ENCODE peak calls at places on chromosomes 3 and 15, in seven cellular contexts. J is IMR-90, V is neuronal stem cell, S is PC-3, Y is HCT116, X is GM23248, D is adipocyte. E is an unnamed sample.

GRCh38 chr3:162112719-162113118 is 616.1 kb downstream of the OTOL1 start:
- DNase-seq in J (no peak), V (no peak), S (no peak), Y (no peak), X (no peak), D (peak; percentile 27), E (no peak)

GRCh38 chr3:64685800-64686445 is 1.9 kb downstream of the ADAMTS9 start:
- DNase-seq in J (peak; percentile 88), V (peak; percentile 94), S (no peak), Y (peak; percentile 35), X (peak; percentile 91), D (peak; percentile 96), E (no peak)

GRCh38 chr15:48059786-48060185 is 61.0 kb upstream of the SLC24A5 start:
- DNase-seq in J (peak; percentile 14), V (no peak), S (no peak), Y (no peak), X (peak; percentile 3), D (peak; percentile 3), E (no peak)

GRCh38 chr3:190606596-190606995 is 92.7 kb downstream of the IL1RAP start:
- DNase-seq in J (no peak), V (no peak), S (no peak), Y (no peak), X (no peak), D (no peak), E (no peak)

GRCh38 chr3:159189994-159190669 is 388.3 kb downstream of the MFSD1 start:
- DNase-seq in J (no peak), V (no peak), S (peak; percentile 48), Y (no peak), X (peak; percentile 77), D (peak; percentile 15), E (no peak)

GRCh38 chr3:143529018-143529478 is 319.2 kb downstream of the SLC9A9 start:
- DNase-seq in J (no peak), V (no peak), S (no peak), Y (no peak), X (peak; percentile 34), D (peak; percentile 71), E (peak; percentile 52)

GRCh38 chr3:58122936-58123700 is 87.7 kb downstream of the DNASE1L3 start:
- DNase-seq in J (no peak), V (no peak), S (no peak), Y (no peak), X (no peak), D (no peak), E (no peak)

GRCh38 chr3:59401924-59402323 is 352.1 kb upstream of the CFAP20DC start:
- DNase-seq in J (no peak), V (no peak), S (no peak), Y (no peak), X (no peak), D (no peak), E (no peak)

GRCh38 chr3:11155341-11156025 is 1.2 kb downstream of the HRH1 start:
- DNase-seq in J (peak; percentile 89), V (peak; percentile 52), S (peak; percentile 85), Y (peak; percentile 47), X (peak; percentile 94), D (peak; percentile 91), E (peak; percentile 65)

GRCh38 chr15:78149805-78150751 is 916 bp downstream of the IDH3A start:
- DNase-seq in J (no peak), V (no peak), S (peak; percentile 38), Y (no peak), X (no peak), D (no peak), E (peak; percentile 76)

GRCh38 chr3:111547645-111548044 is 5.6 kb downstream of the CD96 start:
- DNase-seq in J (no peak), V (no peak), S (no peak), Y (no peak), X (no peak), D (no peak), E (no peak)

GRCh38 chr3:171228228-171228627 is 201.7 kb upstream of the SLC2A2 start:
- DNase-seq in J (no peak), V (no peak), S (no peak), Y (no peak), X (no peak), D (no peak), E (no peak)

GRCh38 chr15:56844892-56845291 is 73.6 kb upstream of the TCF12 start:
- DNase-seq in J (no peak), V (no peak), S (no peak), Y (no peak), X (no peak), D (no peak), E (no peak)
- H3K4me3 ChIP-seq in J (no peak overlapping the region), V (no peak overlapping the region), S (no peak overlapping the region), Y (no peak overlapping the region), X (no peak overlapping the region), D (no peak overlapping the region), E (no peak overlapping the region)

DNA sequence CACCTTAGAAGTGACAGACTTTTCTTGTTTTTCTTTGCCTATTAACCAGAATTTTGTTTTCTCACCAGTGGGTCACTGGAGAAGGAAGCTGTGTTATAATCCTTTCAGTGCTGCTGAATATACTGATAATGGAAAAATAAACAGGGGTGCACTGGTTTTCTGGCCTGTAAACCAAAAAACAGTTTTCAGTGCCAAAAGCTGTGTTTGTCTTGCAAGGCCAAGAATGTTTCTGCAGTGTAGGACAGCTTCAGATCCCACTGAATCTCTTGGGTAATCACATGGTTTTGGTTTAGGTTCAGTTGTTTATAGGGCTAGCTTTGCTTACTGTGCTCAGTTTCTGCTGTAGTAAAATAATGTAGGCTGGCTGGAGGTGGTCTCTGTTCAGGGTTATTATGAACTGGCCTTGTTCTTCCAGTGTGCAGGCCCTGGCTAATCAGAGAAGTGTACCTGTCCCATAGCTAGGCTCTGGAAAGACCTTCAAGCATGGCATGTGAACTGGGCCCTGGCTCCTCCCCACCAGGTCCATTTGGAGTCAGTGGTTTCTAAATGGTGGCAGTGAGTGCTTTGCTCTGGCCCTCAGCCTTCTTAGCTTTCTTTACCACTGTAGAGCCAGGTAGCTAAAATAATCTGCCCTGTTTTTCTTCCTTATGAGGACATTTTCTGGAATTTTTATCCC is 18.7 kb downstream of the PDE8A start:
- DNase-seq in J (peak; percentile 74), V (no peak), S (no peak), Y (no peak), X (no peak), D (peak; percentile 72), E (no peak)
- H3K9ac ChIP-seq in J (no peak overlapping the region), V (no peak overlapping the region), S (no peak overlapping the region), Y (no peak overlapping the region), X (no peak overlapping the region), D (peak overlapping the region; percentile 37), E (no peak overlapping the region)

DNA sequence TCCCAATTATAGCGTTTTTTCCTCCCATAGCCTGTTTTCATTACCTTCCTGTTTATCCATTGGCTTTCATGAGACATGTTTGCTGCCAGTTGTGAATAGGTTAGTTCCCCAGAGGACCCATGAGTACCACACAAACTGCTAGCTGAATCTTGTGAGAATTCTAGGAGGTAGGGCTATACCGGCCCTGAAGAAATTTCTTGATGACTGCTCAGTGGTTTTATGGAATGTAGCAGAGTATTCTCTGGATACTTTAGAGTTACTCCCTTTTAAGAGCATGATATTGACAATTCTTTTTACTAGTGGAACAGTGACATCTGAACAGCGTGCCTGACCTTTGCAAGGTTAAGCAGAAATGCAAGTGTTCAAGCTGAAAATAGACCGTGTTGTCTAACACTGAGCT is 210.4 kb downstream of the MCTP2 start:
- DNase-seq in J (no peak), V (no peak), S (no peak), Y (no peak), X (no peak), D (peak; percentile 4), E (no peak)
- H3K4me3 ChIP-seq in J (no peak overlapping the region), V (no peak overlapping the region), S (no peak overlapping the region), Y (no peak overlapping the region), X (no peak overlapping the region), D (no peak overlapping the region), E (no peak overlapping the region)

GRCh38 chr3:127588675-127589577 is 1.6 kb downstream of the TPRA1 start:
- DNase-seq in J (peak; percentile 72), V (no peak), S (peak; percentile 48), Y (no peak), X (peak; percentile 87), D (peak; percentile 61), E (peak; percentile 62)

GRCh38 chr3:127585813-127586165 is 4.7 kb downstream of the TPRA1 start:
- DNase-seq in J (no peak), V (no peak), S (no peak), Y (no peak), X (peak; percentile 15), D (no peak), E (no peak)

GRCh38 chr3:127589600-127590281 is 792 bp downstream of the TPRA1 start:
- DNase-seq in J (no peak), V (no peak), S (peak; percentile 19), Y (no peak), X (peak; percentile 70), D (peak; percentile 69), E (peak; percentile 61)

GRCh38 chr3:127590282-127590592 is 296 bp downstream of the TPRA1 start:
- DNase-seq in J (no peak), V (no peak), S (no peak), Y (no peak), X (no peak), D (no peak), E (peak; percentile 73)

DNA sequence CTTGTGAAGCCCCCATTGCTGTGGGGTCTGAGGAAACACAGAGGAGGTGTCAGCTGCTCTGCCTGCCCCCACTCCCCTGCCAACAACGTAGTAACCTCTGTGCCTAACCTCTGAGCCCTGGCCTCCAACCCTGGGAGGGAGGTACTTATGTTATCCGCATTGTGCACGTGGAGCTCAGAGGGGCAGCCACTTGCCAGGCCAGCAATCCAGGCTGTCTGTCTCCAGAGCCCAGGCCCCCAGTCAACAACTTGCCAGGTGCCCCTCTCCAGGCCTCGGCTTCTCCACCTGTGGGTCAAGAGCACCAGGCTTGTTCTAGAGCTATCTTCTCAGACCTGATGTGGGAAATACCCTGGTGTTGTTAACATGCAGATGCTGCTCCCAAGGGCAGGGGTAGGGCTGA is 2.7 kb downstream of the TPRA1 start:
- DNase-seq in J (no peak), V (no peak), S (no peak), Y (no peak), X (no peak), D (no peak), E (no peak)
- H3K9ac ChIP-seq in J (no peak overlapping the region), V (no peak overlapping the region), S (no peak overlapping the region), Y (no peak overlapping the region), X (peak overlapping the region; percentile 97), D (peak overlapping the region; percentile 9), E (no peak overlapping the region)

GRCh38 chr3:154324919-154325318 is 632 bp upstream of the DHX36 start:
- DNase-seq in J (no peak), V (no peak), S (no peak), Y (no peak), X (peak; percentile 23), D (peak; percentile 29), E (no peak)
- H3K4me3 ChIP-seq in J (no peak overlapping the region), V (peak overlapping the region; percentile 76), S (peak overlapping the region; percentile 97), Y (peak overlapping the region; percentile 93), X (peak overlapping the region; percentile 88), D (peak overlapping the region; percentile 89), E (peak overlapping the region; percentile 77)

GRCh38 chr3:182787302-182788036 is 5.8 kb upstream of the ATP11B start:
- DNase-seq in J (peak; percentile 64), V (no peak), S (no peak), Y (no peak), X (peak; percentile 51), D (peak; percentile 42), E (no peak)
- H3K9ac ChIP-seq in J (no peak overlapping the region), V (no peak overlapping the region), S (no peak overlapping the region), Y (no peak overlapping the region), X (no peak overlapping the region), D (no peak overlapping the region), E (no peak overlapping the region)

GRCh38 chr15:38702178-38702912 is 137.7 kb upstream of the RASGRP1 start:
- DNase-seq in J (no peak), V (no peak), S (peak; percentile 39), Y (no peak), X (no peak), D (no peak), E (no peak)
- H3K4me3 ChIP-seq in J (no peak overlapping the region), V (no peak overlapping the region), S (no peak overlapping the region), Y (no peak overlapping the region), X (no peak overlapping the region), D (no peak overlapping the region), E (no peak overlapping the region)

E was measured in Karpas-422.